ENCODE peak calls at places on chromosomes 12 and 14, in ten cellular contexts. One of them, this sample, is unnamed.

GRCh38 chr12:108712164-108712924 is 19.0 kb downstream of the CORO1C start:
- DNase-seq in astrocyte of the cerebellum: no peak
- DNase-seq in spleen: no peak
- DNase-seq in suprapubic skin: no peak
- DNase-seq in left ventricle myocardium inferior: no peak
- DNase-seq in astrocyte: no peak
- DNase-seq in bronchial epithelial cell: no peak
- DNase-seq in HepG2: no peak
- DNase-seq in cardiac fibroblast: no peak
- DNase-seq in endothelial cell of umbilical vein: no peak
- DNase-seq in this sample: no peak

GRCh38 chr12:113891737-113892520 is 74.2 kb downstream of the RBM19 start:
- DNase-seq in astrocyte of the cerebellum: no peak
- DNase-seq in spleen: no peak
- DNase-seq in suprapubic skin: no peak
- DNase-seq in left ventricle myocardium inferior: no peak
- DNase-seq in astrocyte: no peak
- DNase-seq in bronchial epithelial cell: no peak
- DNase-seq in HepG2: no peak
- DNase-seq in cardiac fibroblast: no peak
- DNase-seq in endothelial cell of umbilical vein: peak
- DNase-seq in this sample: no peak

GRCh38 chr12:1662761-1663439 is 28.0 kb upstream of the ADIPOR2 start:
- DNase-seq in astrocyte of the cerebellum: no peak
- DNase-seq in spleen: peak
- DNase-seq in suprapubic skin: peak
- DNase-seq in left ventricle myocardium inferior: no peak
- DNase-seq in astrocyte: no peak
- DNase-seq in bronchial epithelial cell: peak
- DNase-seq in HepG2: no peak
- DNase-seq in cardiac fibroblast: peak
- DNase-seq in endothelial cell of umbilical vein: no peak
- DNase-seq in this sample: peak

GRCh38 chr12:115013668-115014072 is 329.7 kb upstream of the TBX3 start:
- DNase-seq in astrocyte of the cerebellum: no peak
- DNase-seq in spleen: no peak
- DNase-seq in suprapubic skin: no peak
- DNase-seq in left ventricle myocardium inferior: no peak
- DNase-seq in astrocyte: no peak
- DNase-seq in bronchial epithelial cell: no peak
- DNase-seq in HepG2: no peak
- DNase-seq in cardiac fibroblast: no peak
- DNase-seq in endothelial cell of umbilical vein: no peak
- DNase-seq in this sample: no peak

GRCh38 chr12:121133838-121134237 is 1.2 kb downstream of the P2RX7 start:
- DNase-seq in astrocyte of the cerebellum: no peak
- DNase-seq in spleen: no peak
- DNase-seq in suprapubic skin: no peak
- DNase-seq in left ventricle myocardium inferior: no peak
- DNase-seq in astrocyte: no peak
- DNase-seq in bronchial epithelial cell: no peak
- DNase-seq in HepG2: no peak
- DNase-seq in cardiac fibroblast: no peak
- DNase-seq in endothelial cell of umbilical vein: no peak
- DNase-seq in this sample: no peak

GRCh38 chr14:85438613-85439012 is 91.3 kb upstream of the FLRT2 start:
- DNase-seq in astrocyte of the cerebellum: no peak
- DNase-seq in spleen: no peak
- DNase-seq in suprapubic skin: no peak
- DNase-seq in left ventricle myocardium inferior: no peak
- DNase-seq in astrocyte: no peak
- DNase-seq in bronchial epithelial cell: no peak
- DNase-seq in HepG2: no peak
- DNase-seq in cardiac fibroblast: no peak
- DNase-seq in endothelial cell of umbilical vein: no peak
- DNase-seq in this sample: no peak

GRCh38 chr14:38505221-38506095 is 249.6 kb upstream of the CLEC14A start:
- DNase-seq in astrocyte of the cerebellum: no peak
- DNase-seq in spleen: no peak
- DNase-seq in suprapubic skin: no peak
- DNase-seq in left ventricle myocardium inferior: no peak
- DNase-seq in astrocyte: peak
- DNase-seq in bronchial epithelial cell: no peak
- DNase-seq in HepG2: no peak
- DNase-seq in cardiac fibroblast: no peak
- DNase-seq in endothelial cell of umbilical vein: peak
- DNase-seq in this sample: peak

GRCh38 chr12:6603095-6603567 is 4.0 kb downstream of the CHD4 start:
- DNase-seq in astrocyte of the cerebellum: no peak
- DNase-seq in spleen: no peak
- DNase-seq in suprapubic skin: no peak
- DNase-seq in left ventricle myocardium inferior: peak
- DNase-seq in astrocyte: peak
- DNase-seq in bronchial epithelial cell: no peak
- DNase-seq in HepG2: no peak
- DNase-seq in cardiac fibroblast: peak
- DNase-seq in endothelial cell of umbilical vein: peak
- DNase-seq in this sample: no peak

GRCh38 chr12:9926876-9927275 is 5.3 kb downstream of the CLEC2A start:
- DNase-seq in astrocyte of the cerebellum: no peak
- DNase-seq in spleen: no peak
- DNase-seq in suprapubic skin: no peak
- DNase-seq in left ventricle myocardium inferior: no peak
- DNase-seq in astrocyte: no peak
- DNase-seq in bronchial epithelial cell: peak
- DNase-seq in HepG2: no peak
- DNase-seq in cardiac fibroblast: no peak
- DNase-seq in endothelial cell of umbilical vein: no peak
- DNase-seq in this sample: no peak

GRCh38 chr12:106764738-106765137 is 9.7 kb upstream of the RIC8B start:
- DNase-seq in astrocyte of the cerebellum: no peak
- DNase-seq in spleen: no peak
- DNase-seq in suprapubic skin: no peak
- DNase-seq in left ventricle myocardium inferior: no peak
- DNase-seq in astrocyte: no peak
- DNase-seq in bronchial epithelial cell: peak
- DNase-seq in HepG2: no peak
- DNase-seq in cardiac fibroblast: peak
- DNase-seq in endothelial cell of umbilical vein: no peak
- DNase-seq in this sample: no peak
- TF ChIP-seq CTCF in astrocyte of the cerebellum: no peak
- TF ChIP-seq CTCF in spleen: no peak
- TF ChIP-seq CTCF in suprapubic skin: no peak
- TF ChIP-seq CTCF in left ventricle myocardium inferior: peak
- TF ChIP-seq CTCF in astrocyte: no peak
- TF ChIP-seq CTCF in bronchial epithelial cell: peak
- TF ChIP-seq CTCF in HepG2: peak
- TF ChIP-seq CTCF in cardiac fibroblast: peak
- TF ChIP-seq CTCF in endothelial cell of umbilical vein: no peak
- TF ChIP-seq CTCF in this sample: no peak

DNA sequence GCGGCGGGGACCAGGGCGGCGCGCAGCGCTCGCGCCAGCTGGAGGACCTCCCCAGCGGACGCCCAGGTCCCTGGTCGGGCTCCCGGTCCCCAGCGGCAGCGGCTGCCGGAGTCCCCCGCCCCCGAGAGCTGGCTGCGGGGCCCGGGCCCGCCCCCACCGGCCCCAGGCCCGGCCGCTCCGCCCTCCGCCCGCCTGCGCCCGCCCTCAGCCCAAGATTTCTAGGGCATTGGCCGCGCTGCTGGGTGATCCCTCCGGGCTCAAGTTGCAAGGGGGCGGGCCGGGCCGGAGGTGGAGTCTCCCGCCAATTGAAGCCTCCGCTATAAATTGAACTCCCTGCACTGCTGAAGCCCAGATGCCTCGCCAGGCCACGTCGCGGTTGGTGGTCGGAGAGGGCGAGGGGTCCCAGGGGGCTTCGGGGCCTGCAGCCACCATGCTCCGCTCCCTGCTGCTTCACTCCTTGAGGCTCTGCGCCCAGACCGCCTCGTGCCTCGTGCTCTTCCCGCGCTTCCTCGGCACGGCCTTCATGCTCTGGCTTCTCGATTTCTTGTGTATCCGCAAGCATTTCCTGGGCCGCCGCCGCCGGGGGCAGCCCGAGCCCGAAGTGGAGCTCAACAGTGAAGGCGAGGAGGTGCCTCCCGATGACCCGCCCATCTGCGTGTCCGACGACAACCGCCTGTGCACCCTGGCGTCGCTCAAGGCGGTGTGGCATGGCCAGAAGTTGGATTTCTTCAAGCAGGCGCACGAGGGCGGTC is at the start of gene DIO3:
- DNase-seq in astrocyte of the cerebellum: no peak
- DNase-seq in spleen: peak
- DNase-seq in suprapubic skin: no peak
- DNase-seq in left ventricle myocardium inferior: no peak
- DNase-seq in astrocyte: peak
- DNase-seq in bronchial epithelial cell: no peak
- DNase-seq in HepG2: no peak
- DNase-seq in cardiac fibroblast: no peak
- DNase-seq in endothelial cell of umbilical vein: no peak
- DNase-seq in this sample: no peak
- H3K4me3 ChIP-seq in astrocyte of the cerebellum: no peak
- H3K4me3 ChIP-seq in spleen: no peak
- H3K4me3 ChIP-seq in suprapubic skin: peak
- H3K4me3 ChIP-seq in left ventricle myocardium inferior: peak
- H3K4me3 ChIP-seq in astrocyte: no peak
- H3K4me3 ChIP-seq in bronchial epithelial cell: no peak
- H3K4me3 ChIP-seq in HepG2: no peak
- H3K4me3 ChIP-seq in cardiac fibroblast: no peak
- H3K4me3 ChIP-seq in endothelial cell of umbilical vein: no peak
- H3K4me3 ChIP-seq in this sample: no peak

DNA sequence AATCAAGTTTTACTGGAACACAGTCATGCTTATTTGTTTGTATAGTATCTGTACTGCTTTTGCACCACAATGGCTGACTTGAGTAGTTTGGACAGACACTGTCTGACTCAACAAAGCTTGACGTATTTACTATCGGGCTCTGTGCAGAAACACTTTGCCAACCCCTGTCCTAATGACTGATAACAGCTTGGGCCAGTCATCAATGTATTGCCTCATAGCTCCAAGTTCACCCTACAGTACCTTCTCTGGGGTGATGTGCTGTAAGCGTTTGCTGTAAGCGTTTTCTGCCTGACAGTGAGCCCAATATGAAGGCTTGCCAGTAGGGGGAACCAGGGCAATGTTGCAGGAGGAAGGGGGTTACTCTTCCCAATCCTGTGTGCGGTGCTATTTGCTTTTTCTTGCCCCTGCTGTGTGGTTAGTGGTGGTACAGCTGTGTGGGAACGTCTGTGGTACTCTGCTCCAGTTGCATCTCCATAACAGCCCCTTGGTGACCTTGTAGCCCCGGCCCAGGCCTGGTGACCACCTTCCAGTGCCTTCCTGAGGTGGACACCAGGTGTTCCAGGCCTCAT is 5.4 kb upstream of the CCDC177 start:
- DNase-seq in astrocyte of the cerebellum: peak
- DNase-seq in spleen: no peak
- DNase-seq in suprapubic skin: no peak
- DNase-seq in left ventricle myocardium inferior: no peak
- DNase-seq in astrocyte: peak
- DNase-seq in bronchial epithelial cell: peak
- DNase-seq in HepG2: peak
- DNase-seq in cardiac fibroblast: peak
- DNase-seq in endothelial cell of umbilical vein: peak
- DNase-seq in this sample: peak
- TF ChIP-seq CTCF in astrocyte of the cerebellum: peak
- TF ChIP-seq CTCF in spleen: peak
- TF ChIP-seq CTCF in suprapubic skin: no peak
- TF ChIP-seq CTCF in left ventricle myocardium inferior: peak
- TF ChIP-seq CTCF in astrocyte: peak
- TF ChIP-seq CTCF in bronchial epithelial cell: peak
- TF ChIP-seq CTCF in HepG2: peak
- TF ChIP-seq CTCF in cardiac fibroblast: peak
- TF ChIP-seq CTCF in endothelial cell of umbilical vein: peak
- TF ChIP-seq CTCF in this sample: peak

DNA sequence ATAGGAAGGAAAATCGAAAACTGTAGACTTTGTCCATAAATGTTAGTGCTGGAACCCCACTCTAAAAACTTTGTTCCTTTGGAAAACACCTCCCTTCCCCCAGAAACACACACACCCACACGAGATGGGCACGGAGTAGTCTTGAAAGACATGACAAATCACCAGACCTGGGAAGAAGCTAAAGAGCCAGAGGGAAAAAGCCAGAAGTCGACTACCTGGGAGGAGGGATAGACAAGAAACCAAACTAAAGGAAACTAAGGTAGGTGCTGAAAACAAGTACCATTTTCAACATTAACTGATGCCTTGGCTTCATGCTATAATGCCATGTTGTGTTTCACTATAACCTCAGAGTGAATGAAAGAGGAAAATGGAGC is 899 bp upstream of the NANOG start:
- DNase-seq in astrocyte of the cerebellum: no peak
- DNase-seq in spleen: no peak
- DNase-seq in suprapubic skin: no peak
- DNase-seq in left ventricle myocardium inferior: no peak
- DNase-seq in astrocyte: no peak
- DNase-seq in bronchial epithelial cell: no peak
- DNase-seq in HepG2: no peak
- DNase-seq in cardiac fibroblast: no peak
- DNase-seq in endothelial cell of umbilical vein: no peak
- DNase-seq in this sample: no peak
- H3K4me3 ChIP-seq in astrocyte of the cerebellum: no peak
- H3K4me3 ChIP-seq in spleen: no peak
- H3K4me3 ChIP-seq in suprapubic skin: no peak
- H3K4me3 ChIP-seq in left ventricle myocardium inferior: no peak
- H3K4me3 ChIP-seq in astrocyte: no peak
- H3K4me3 ChIP-seq in bronchial epithelial cell: no peak
- H3K4me3 ChIP-seq in HepG2: no peak
- H3K4me3 ChIP-seq in cardiac fibroblast: no peak
- H3K4me3 ChIP-seq in endothelial cell of umbilical vein: no peak
- H3K4me3 ChIP-seq in this sample: no peak